ENCODE peak calls at places on chromosomes 12 and 14, in six cellular contexts. One of them, this sample, is unnamed.
A peak's percentile ranks its signal among the peaks of the same experiment; 100 is the strongest.

GRCh38 chr14:96224480-96225096 is 19.9 kb downstream of the BDKRB2 start:
- DNase-seq in tibial artery: no peak
- DNase-seq in A549: no peak
- DNase-seq in RWPE1: peak; percentile 71
- DNase-seq in A673: no peak
- DNase-seq in esophagus squamous epithelium: no peak
- DNase-seq in this sample: no peak

GRCh38 chr12:31000751-31001150 is 72.9 kb upstream of the DDX11 start:
- DNase-seq in tibial artery: no peak
- DNase-seq in A549: no peak
- DNase-seq in RWPE1: no peak
- DNase-seq in A673: no peak
- DNase-seq in esophagus squamous epithelium: no peak
- DNase-seq in this sample: peak; percentile 24

GRCh38 chr12:29796823-29797263 is 13.1 kb upstream of the TMTC1 start:
- DNase-seq in tibial artery: peak; percentile 74
- DNase-seq in A549: no peak
- DNase-seq in RWPE1: peak; percentile 29
- DNase-seq in A673: peak; percentile 34
- DNase-seq in esophagus squamous epithelium: no peak
- DNase-seq in this sample: no peak

GRCh38 chr12:5244513-5244972 is 187.4 kb upstream of the NTF3 start:
- DNase-seq in tibial artery: no peak
- DNase-seq in A549: no peak
- DNase-seq in RWPE1: no peak
- DNase-seq in A673: no peak
- DNase-seq in esophagus squamous epithelium: no peak
- DNase-seq in this sample: no peak

GRCh38 chr12:86249856-86250255 is 6.3 kb downstream of the MGAT4C start:
- DNase-seq in tibial artery: no peak
- DNase-seq in A549: no peak
- DNase-seq in RWPE1: no peak
- DNase-seq in A673: peak; percentile 85
- DNase-seq in esophagus squamous epithelium: no peak
- DNase-seq in this sample: no peak

GRCh38 chr14:95023886-95024285 is 133.4 kb downstream of the DICER1 start:
- DNase-seq in tibial artery: no peak
- DNase-seq in A549: no peak
- DNase-seq in RWPE1: no peak
- DNase-seq in A673: no peak
- DNase-seq in esophagus squamous epithelium: no peak
- DNase-seq in this sample: no peak

GRCh38 chr14:61438497-61438859 is 117.1 kb downstream of the PRKCH start:
- DNase-seq in tibial artery: no peak
- DNase-seq in A549: peak; percentile 45
- DNase-seq in RWPE1: no peak
- DNase-seq in A673: no peak
- DNase-seq in esophagus squamous epithelium: no peak
- DNase-seq in this sample: no peak

GRCh38 chr14:77208266-77208978 is 26.8 kb downstream of the TMEM63C start:
- DNase-seq in tibial artery: peak; percentile 72
- DNase-seq in A549: peak; percentile 61
- DNase-seq in RWPE1: peak; percentile 76
- DNase-seq in A673: peak; percentile 64
- DNase-seq in esophagus squamous epithelium: no peak
- DNase-seq in this sample: peak; percentile 86

GRCh38 chr14:68969278-68969677 is 9.8 kb downstream of the ACTN1 start:
- DNase-seq in tibial artery: no peak
- DNase-seq in A549: no peak
- DNase-seq in RWPE1: no peak
- DNase-seq in A673: no peak
- DNase-seq in esophagus squamous epithelium: no peak
- DNase-seq in this sample: no peak

GRCh38 chr12:66637693-66638301 is 41.1 kb downstream of the GRIP1 start:
- DNase-seq in tibial artery: no peak
- DNase-seq in A549: no peak
- DNase-seq in RWPE1: no peak
- DNase-seq in A673: no peak
- DNase-seq in esophagus squamous epithelium: no peak
- DNase-seq in this sample: no peak

GRCh38 chr14:90760591-90761316 is 55.5 kb downstream of the TTC7B start:
- DNase-seq in tibial artery: no peak
- DNase-seq in A549: peak; percentile 52
- DNase-seq in RWPE1: no peak
- DNase-seq in A673: peak; percentile 70
- DNase-seq in esophagus squamous epithelium: no peak
- DNase-seq in this sample: no peak
- TF ChIP-seq CTCF in tibial artery: peak; percentile 25
- TF ChIP-seq CTCF in A549: peak; percentile 48
- TF ChIP-seq CTCF in RWPE1: peak; percentile 41
- TF ChIP-seq CTCF in A673: peak; percentile 79
- TF ChIP-seq CTCF in esophagus squamous epithelium: peak; percentile 46
- TF ChIP-seq CTCF in this sample: peak; percentile 60

DNA sequence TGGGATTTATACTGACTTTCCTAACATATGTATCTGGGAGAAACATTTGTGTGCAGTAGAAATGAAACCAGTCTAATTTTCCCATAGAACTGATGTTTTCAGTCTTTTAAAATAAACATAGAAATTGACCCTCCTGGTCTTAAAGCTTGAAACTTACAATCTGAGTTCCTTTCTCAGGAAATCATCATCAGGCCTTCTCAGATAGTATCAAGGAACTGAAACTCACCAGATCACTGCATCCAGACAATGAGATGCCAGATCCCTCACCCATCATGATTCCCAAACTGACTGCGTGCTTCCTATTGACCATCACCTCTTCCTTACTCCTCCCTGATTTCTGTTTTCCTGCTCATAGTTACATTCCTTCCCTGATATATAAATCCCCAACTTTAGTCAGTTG is 195.0 kb upstream of the AMIGO2 start:
- DNase-seq in tibial artery: no peak
- DNase-seq in A549: no peak
- DNase-seq in RWPE1: no peak
- DNase-seq in A673: no peak
- DNase-seq in esophagus squamous epithelium: no peak
- DNase-seq in this sample: no peak
- H3K27ac ChIP-seq in tibial artery: no peak overlapping the region
- H3K27ac ChIP-seq in A549: peak overlapping the region; percentile 91
- H3K27ac ChIP-seq in RWPE1: no peak overlapping the region
- H3K27ac ChIP-seq in A673: no peak overlapping the region
- H3K27ac ChIP-seq in esophagus squamous epithelium: no peak overlapping the region
- H3K27ac ChIP-seq in this sample: no peak overlapping the region

GRCh38 chr12:15173142-15173541 is 48.1 kb downstream of the RERG start:
- DNase-seq in tibial artery: no peak
- DNase-seq in A549: no peak
- DNase-seq in RWPE1: no peak
- DNase-seq in A673: no peak
- DNase-seq in esophagus squamous epithelium: no peak
- DNase-seq in this sample: no peak

GRCh38 chr12:15171015-15171646 is 50.1 kb downstream of the RERG start:
- DNase-seq in tibial artery: no peak
- DNase-seq in A549: peak; percentile 13
- DNase-seq in RWPE1: no peak
- DNase-seq in A673: no peak
- DNase-seq in esophagus squamous epithelium: no peak
- DNase-seq in this sample: no peak

GRCh38 chr12:15168279-15168678 is 52.9 kb downstream of the RERG start:
- DNase-seq in tibial artery: no peak
- DNase-seq in A549: no peak
- DNase-seq in RWPE1: no peak
- DNase-seq in A673: no peak
- DNase-seq in esophagus squamous epithelium: no peak
- DNase-seq in this sample: no peak

DNA sequence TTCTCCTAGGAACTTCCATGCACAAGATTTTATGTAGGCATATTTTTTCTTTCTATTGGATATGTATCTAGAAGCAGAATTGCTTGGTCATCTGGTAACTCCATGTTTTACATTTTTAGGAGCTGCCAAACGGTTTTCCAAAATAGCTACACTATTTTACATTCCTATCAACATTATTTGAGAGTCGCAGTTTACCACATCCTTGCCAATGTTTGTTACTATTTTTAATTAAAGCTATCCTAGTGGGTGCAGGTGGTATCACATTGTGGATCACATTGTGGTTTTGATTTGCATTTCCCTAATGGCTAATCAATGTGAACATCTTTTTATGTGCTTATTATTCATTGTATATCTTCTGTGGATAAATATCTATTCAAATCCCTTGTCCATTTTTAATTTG is 48.8 kb downstream of the RERG start:
- DNase-seq in tibial artery: no peak
- DNase-seq in A549: no peak
- DNase-seq in RWPE1: no peak
- DNase-seq in A673: no peak
- DNase-seq in esophagus squamous epithelium: no peak
- DNase-seq in this sample: no peak
- TF ChIP-seq CTCF in tibial artery: no peak
- TF ChIP-seq CTCF in A549: no peak
- TF ChIP-seq CTCF in RWPE1: no peak
- TF ChIP-seq CTCF in A673: no peak
- TF ChIP-seq CTCF in esophagus squamous epithelium: no peak
- TF ChIP-seq CTCF in this sample: no peak

DNA sequence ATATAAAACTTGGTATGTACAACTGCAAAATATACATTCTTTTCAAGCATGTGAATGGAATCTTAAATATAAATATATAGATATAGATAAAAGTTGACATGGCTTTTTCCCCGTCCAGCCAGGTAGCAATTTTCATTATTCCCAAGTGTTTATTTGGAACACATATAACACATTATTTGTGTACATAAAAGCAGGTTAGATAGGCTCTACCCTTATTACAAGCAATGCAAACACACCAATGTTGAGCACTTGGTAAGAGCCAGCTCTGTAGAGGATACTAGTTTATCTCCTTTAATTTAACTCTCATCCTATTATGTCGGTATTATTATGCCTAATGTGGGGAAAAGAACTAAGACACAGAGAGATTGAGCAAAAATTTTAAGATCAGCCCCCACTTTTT is 7.0 kb upstream of the INSM2 start:
- DNase-seq in tibial artery: no peak
- DNase-seq in A549: no peak
- DNase-seq in RWPE1: no peak
- DNase-seq in A673: no peak
- DNase-seq in esophagus squamous epithelium: no peak
- DNase-seq in this sample: no peak
- H3K27ac ChIP-seq in tibial artery: no peak overlapping the region
- H3K27ac ChIP-seq in A549: no peak overlapping the region
- H3K27ac ChIP-seq in RWPE1: no peak overlapping the region
- H3K27ac ChIP-seq in A673: no peak overlapping the region
- H3K27ac ChIP-seq in esophagus squamous epithelium: no peak overlapping the region
- H3K27ac ChIP-seq in this sample: no peak overlapping the region

GRCh38 chr12:14572401-14572800 is 4.7 kb upstream of the PLBD1 start:
- DNase-seq in tibial artery: no peak
- DNase-seq in A549: no peak
- DNase-seq in RWPE1: no peak
- DNase-seq in A673: no peak
- DNase-seq in esophagus squamous epithelium: no peak
- DNase-seq in this sample: no peak
- TF ChIP-seq CTCF in tibial artery: no peak
- TF ChIP-seq CTCF in A549: no peak
- TF ChIP-seq CTCF in RWPE1: no peak
- TF ChIP-seq CTCF in A673: peak; percentile 30
- TF ChIP-seq CTCF in esophagus squamous epithelium: no peak
- TF ChIP-seq CTCF in this sample: no peak

DNA sequence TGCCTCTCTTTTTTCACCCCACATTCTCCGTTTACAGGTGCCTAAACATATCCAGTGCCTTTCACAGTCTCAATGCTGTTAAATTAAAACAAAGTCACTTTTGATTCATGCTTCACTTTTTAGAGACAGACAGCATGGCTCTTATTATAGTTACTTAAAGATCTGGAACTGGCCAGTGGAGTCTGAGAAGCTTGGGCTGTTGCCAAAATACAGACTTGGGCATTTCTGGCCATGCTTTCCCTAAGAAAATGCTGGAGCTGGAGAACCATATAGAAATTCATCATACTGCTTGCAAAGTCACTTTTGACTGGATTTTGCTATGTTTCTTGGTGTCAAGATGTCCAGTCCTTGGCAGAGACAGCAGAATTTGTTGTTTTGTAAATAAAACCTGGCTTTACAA is 12.2 kb upstream of the GPR68 start:
- DNase-seq in tibial artery: no peak
- DNase-seq in A549: no peak
- DNase-seq in RWPE1: no peak
- DNase-seq in A673: no peak
- DNase-seq in esophagus squamous epithelium: no peak
- DNase-seq in this sample: no peak
- H3K27ac ChIP-seq in tibial artery: no peak overlapping the region
- H3K27ac ChIP-seq in A549: no peak overlapping the region
- H3K27ac ChIP-seq in RWPE1: peak overlapping the region; percentile 100
- H3K27ac ChIP-seq in A673: no peak overlapping the region
- H3K27ac ChIP-seq in esophagus squamous epithelium: no peak overlapping the region
- H3K27ac ChIP-seq in this sample: peak overlapping the region; percentile 25

DNA sequence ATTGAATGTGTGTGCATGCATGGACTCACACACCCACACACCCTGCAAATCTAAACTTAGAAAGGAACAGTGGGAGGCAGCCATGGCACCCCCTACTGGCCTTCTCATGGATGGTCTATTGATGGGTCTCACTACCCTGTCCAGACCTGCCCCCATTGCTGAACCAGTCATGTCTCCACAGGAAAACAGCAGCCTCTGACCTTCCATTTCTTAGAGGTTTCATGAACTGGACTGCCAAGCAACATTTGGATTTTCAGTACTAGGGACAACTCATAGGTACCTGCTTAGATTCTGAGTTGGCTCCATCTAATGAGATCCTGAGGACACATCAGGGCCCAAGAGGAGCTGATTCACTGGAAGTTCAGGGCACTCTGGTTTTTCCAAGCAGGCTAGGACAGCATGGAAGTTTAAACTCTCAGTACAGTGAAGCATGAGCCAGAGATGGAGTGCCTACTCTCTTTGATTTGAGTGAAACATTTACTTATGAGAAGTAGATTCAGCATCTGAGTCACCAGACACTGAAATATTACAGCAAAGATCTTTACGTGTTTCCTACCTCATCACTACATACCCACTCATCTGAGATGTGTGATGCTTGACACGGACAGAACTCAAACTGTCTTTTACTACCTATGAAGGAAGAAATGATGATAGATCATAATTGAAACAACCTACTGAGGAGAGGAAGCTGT is 98.9 kb upstream of the PLEKHG7 start:
- DNase-seq in tibial artery: no peak
- DNase-seq in A549: no peak
- DNase-seq in RWPE1: no peak
- DNase-seq in A673: no peak
- DNase-seq in esophagus squamous epithelium: no peak
- DNase-seq in this sample: no peak
- TF ChIP-seq CTCF in tibial artery: no peak
- TF ChIP-seq CTCF in A549: peak; percentile 42
- TF ChIP-seq CTCF in RWPE1: no peak
- TF ChIP-seq CTCF in A673: peak; percentile 22
- TF ChIP-seq CTCF in esophagus squamous epithelium: no peak
- TF ChIP-seq CTCF in this sample: no peak

DNA sequence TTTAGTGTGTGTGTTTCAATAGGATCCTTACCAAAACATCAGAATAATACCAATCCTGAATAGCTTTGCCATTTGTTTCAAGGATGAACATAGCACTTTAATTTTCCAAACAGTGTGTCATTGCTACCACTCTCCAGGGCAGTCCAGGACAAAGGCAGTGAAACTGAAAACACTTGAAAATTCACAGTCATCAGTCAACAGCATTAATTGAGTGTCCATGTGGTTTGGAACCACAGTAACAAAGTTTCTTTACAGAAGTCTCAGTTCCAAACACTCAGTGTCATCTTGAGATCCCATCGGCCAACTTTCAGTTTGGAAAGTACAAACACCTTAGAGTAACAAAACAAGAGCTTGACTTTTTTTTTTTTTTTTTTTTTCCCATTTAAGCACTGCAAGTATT is 228.4 kb upstream of the SOX5 start:
- DNase-seq in tibial artery: no peak
- DNase-seq in A549: no peak
- DNase-seq in RWPE1: no peak
- DNase-seq in A673: no peak
- DNase-seq in esophagus squamous epithelium: no peak
- DNase-seq in this sample: no peak
- H3K27ac ChIP-seq in tibial artery: no peak overlapping the region
- H3K27ac ChIP-seq in A549: no peak overlapping the region
- H3K27ac ChIP-seq in RWPE1: no peak overlapping the region
- H3K27ac ChIP-seq in A673: no peak overlapping the region
- H3K27ac ChIP-seq in esophagus squamous epithelium: no peak overlapping the region
- H3K27ac ChIP-seq in this sample: no peak overlapping the region

This sample was measured in left lung.